ENCODE peak calls at places on chromosomes 11 and 22, in eight cellular contexts. Y is upper lobe of right lung, P is gastrocnemius medialis, Q is lower lobe of right lung, A is mucosa of descending colon, J is endothelial cell, M is tibial nerve, Z is uterus. S is an unnamed sample.
A peak's percentile ranks its signal among the peaks of the same experiment; 100 is the strongest.

GRCh38 chr22:45407793-45408192 is 5.6 kb downstream of the SMC1B start:
- DNase-seq in Y (no peak), P (no peak), Q (no peak), A (no peak), J (no peak), M (no peak), Z (no peak), S (no peak)

GRCh38 chr11:119583585-119583984 is 145.4 kb downstream of the NECTIN1 start:
- DNase-seq in Y (no peak), P (no peak), Q (no peak), A (no peak), J (no peak), M (no peak), Z (no peak), S (no peak)

GRCh38 chr11:79209540-79210266 is 231.1 kb downstream of the TENM4 start:
- DNase-seq in Y (no peak), P (no peak), Q (no peak), A (peak; percentile 14), J (no peak), M (no peak), Z (no peak), S (no peak)

GRCh38 chr22:33476716-33477115 is 418.5 kb upstream of the SYN3 start:
- DNase-seq in Y (no peak), P (peak; percentile 19), Q (no peak), A (no peak), J (no peak), M (no peak), Z (no peak), S (no peak)

GRCh38 chr11:116379185-116379828 is 393.5 kb downstream of the BUD13 start:
- DNase-seq in Y (no peak), P (no peak), Q (no peak), A (peak; percentile 54), J (peak; percentile 76), M (peak; percentile 24), Z (peak; percentile 19), S (peak; percentile 9)

GRCh38 chr11:133163463-133164419 is 368.6 kb downstream of the OPCML start:
- DNase-seq in Y (no peak), P (no peak), Q (no peak), A (peak; percentile 38), J (peak; percentile 45), M (peak; percentile 39), Z (no peak), S (no peak)

GRCh38 chr11:15695096-15695721 is 580.5 kb downstream of the INSC start:
- DNase-seq in Y (no peak), P (no peak), Q (no peak), A (no peak), J (no peak), M (no peak), Z (no peak), S (no peak)

GRCh38 chr11:3926458-3927095 is 71.1 kb downstream of the STIM1 start:
- DNase-seq in Y (no peak), P (no peak), Q (no peak), A (no peak), J (no peak), M (no peak), Z (no peak), S (no peak)

GRCh38 chr11:123671534-123671933 is 17.1 kb upstream of the SCN3B start:
- DNase-seq in Y (no peak), P (no peak), Q (no peak), A (no peak), J (no peak), M (no peak), Z (no peak), S (no peak)

GRCh38 chr11:6736495-6737121 is 35.2 kb downstream of the OR2AG2 start:
- DNase-seq in Y (no peak), P (no peak), Q (no peak), A (no peak), J (no peak), M (no peak), Z (no peak), S (peak; percentile 20)

GRCh38 chr22:39090426-39091064 is 6.5 kb upstream of the APOBEC3H start:
- DNase-seq in Y (no peak), P (peak; percentile 25), Q (peak; percentile 60), A (peak; percentile 33), J (no peak), M (no peak), Z (no peak), S (peak; percentile 93)

GRCh38 chr22:34761111-34761510 is 304.8 kb upstream of the ISX start:
- DNase-seq in Y (no peak), P (no peak), Q (no peak), A (no peak), J (no peak), M (no peak), Z (no peak), S (peak; percentile 0)

GRCh38 chr11:34357646-34358257 is at the start of gene ABTB2:
- DNase-seq in Y (peak; percentile 99), P (peak; percentile 97), Q (peak; percentile 99), A (peak; percentile 99), J (peak; percentile 98), M (peak; percentile 99), Z (peak; percentile 99), S (peak; percentile 95)

GRCh38 chr11:34358666-34359547 is 1.1 kb upstream of the ABTB2 start:
- DNase-seq in Y (peak; percentile 85), P (peak; percentile 79), Q (peak; percentile 82), A (peak; percentile 89), J (peak; percentile 67), M (peak; percentile 94), Z (peak; percentile 80), S (peak; percentile 83)

GRCh38 chr11:34360056-34360455 is 2.2 kb upstream of the ABTB2 start:
- DNase-seq in Y (no peak), P (no peak), Q (no peak), A (no peak), J (no peak), M (no peak), Z (no peak), S (no peak)

GRCh38 chr11:34358258-34358665 is 452 bp upstream of the ABTB2 start:
- DNase-seq in Y (peak; percentile 84), P (peak; percentile 54), Q (no peak), A (peak; percentile 52), J (peak; percentile 60), M (peak; percentile 33), Z (peak; percentile 80), S (peak; percentile 81)

GRCh38 chr11:34359548-34359891 is 1.7 kb upstream of the ABTB2 start:
- DNase-seq in Y (no peak), P (no peak), Q (no peak), A (no peak), J (no peak), M (no peak), Z (no peak), S (no peak)
- TF ChIP-seq CTCF in Y (peak; percentile 38), P (peak; percentile 30), Q (peak; percentile 27), A (no peak), J (peak; percentile 82), M (peak; percentile 15), Z (peak; percentile 21), S (peak; percentile 41)

DNA sequence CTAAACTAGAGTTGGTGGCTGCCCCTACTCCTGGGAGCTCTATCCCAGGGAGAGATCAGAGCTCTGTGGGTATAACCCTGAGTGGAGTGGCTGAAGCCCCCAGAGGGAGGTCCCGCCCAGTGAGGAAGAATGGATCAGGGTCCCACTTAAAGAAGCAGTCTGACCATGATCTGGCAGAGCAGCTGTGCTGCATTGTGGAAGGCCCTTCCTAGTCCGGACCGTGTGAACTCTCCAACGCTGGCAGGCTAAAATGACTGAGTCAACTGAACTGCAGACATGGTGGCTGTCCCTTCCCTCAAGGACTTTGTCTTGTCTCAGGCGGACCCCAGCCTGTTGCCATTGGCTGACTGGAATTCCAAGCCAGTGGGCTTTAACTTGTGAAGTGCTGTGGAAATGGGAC is 494.2 kb downstream of the FAM181B start:
- DNase-seq in Y (no peak), P (no peak), Q (no peak), A (no peak), J (no peak), M (no peak), Z (no peak), S (no peak)
- TF ChIP-seq CTCF in Y (no peak), P (no peak), Q (no peak), A (no peak), J (no peak), M (no peak), Z (no peak), S (no peak)

DNA sequence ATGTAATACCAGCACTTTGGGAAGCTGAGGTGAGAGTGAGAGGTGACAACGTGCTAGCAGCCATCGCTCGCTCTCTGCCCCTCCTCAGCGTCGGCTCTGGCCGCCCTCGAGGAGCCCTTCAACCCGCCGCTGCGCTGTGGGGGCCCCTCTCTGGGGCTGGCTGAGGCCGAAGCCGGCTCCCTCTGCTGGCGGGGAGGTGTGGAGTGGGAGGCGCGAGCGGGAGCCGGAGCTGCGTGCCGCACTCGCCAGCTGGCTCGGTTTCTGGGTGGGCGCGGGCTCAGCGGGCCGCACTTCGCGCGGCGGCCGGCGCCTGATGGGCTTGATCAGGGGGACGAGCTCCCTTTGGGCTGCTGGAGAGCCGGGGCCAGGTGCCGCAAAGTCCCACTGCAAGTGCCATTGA is 98.9 kb upstream of the UBASH3B start:
- DNase-seq in Y (peak; percentile 68), P (no peak), Q (no peak), A (no peak), J (peak; percentile 65), M (no peak), Z (no peak), S (no peak)
- TF ChIP-seq CTCF in Y (peak; percentile 23), P (no peak), Q (peak; percentile 18), A (no peak), J (peak; percentile 17), M (no peak), Z (peak; percentile 4), S (no peak)

DNA sequence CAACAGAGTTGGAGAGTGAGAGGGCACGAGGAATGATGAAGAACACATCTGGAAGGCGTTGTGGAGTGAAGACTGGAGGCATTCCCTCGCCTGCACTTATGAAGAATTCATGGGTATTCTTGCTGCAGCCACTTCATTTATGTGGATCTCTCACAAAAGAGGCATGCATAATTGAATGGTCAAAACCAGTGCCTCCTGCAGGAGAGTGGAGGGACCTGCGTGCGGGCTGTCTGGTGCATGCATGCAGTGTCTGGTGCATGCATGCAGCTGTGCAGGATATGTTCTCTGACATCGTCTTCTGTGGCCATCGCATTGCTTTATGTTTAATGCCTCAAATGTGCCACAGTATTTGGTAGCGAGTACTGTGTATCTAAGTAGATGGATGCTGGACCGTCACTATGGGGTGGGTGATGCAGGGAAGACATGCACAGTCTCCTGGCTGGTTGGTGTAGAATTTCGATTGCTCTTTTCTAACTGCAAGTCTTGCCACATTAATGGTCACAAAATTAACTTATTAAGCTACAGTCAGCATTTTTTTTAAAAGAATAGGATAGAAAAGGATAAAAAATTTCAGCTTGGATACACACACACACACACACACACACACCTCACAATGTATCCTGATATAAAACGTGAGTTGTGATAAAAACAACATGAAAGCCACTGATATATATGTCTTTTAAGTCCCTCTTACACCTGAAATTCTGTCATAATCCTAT is 20.9 kb upstream of the NTM start:
- DNase-seq in Y (no peak), P (no peak), Q (no peak), A (no peak), J (no peak), M (no peak), Z (no peak), S (no peak)
- TF ChIP-seq CTCF in Y (no peak), P (no peak), Q (no peak), A (no peak), J (no peak), M (no peak), Z (no peak), S (no peak)